ENCODE peak calls at places on chromosomes 12 and 14, in six cellular contexts. One of them, this sample, is unnamed.

GRCh38 chr12:54411398-54412241 is 7.4 kb downstream of the ITGA5 start:
- DNase-seq in astrocyte: peak; percentile 89
- DNase-seq in HFF-Myc: peak; percentile 96
- DNase-seq in iPS-NIHi11: peak; percentile 84
- DNase-seq in body of pancreas: no peak
- DNase-seq in transverse colon: peak; percentile 41
- DNase-seq in this sample: peak; percentile 77

GRCh38 chr12:81811066-81811777 is 52.1 kb upstream of the PPFIA2 start:
- DNase-seq in HFF-Myc: no peak
- DNase-seq in astrocyte: peak; percentile 86
- DNase-seq in body of pancreas: no peak
- DNase-seq in iPS-NIHi11: peak; percentile 20
- DNase-seq in transverse colon: no peak
- DNase-seq in this sample: no peak

GRCh38 chr14:71143391-71144290 is 236.4 kb downstream of the PCNX1 start:
- DNase-seq in astrocyte: peak; percentile 94
- DNase-seq in HFF-Myc: no peak
- DNase-seq in iPS-NIHi11: no peak
- DNase-seq in body of pancreas: no peak
- DNase-seq in transverse colon: no peak
- DNase-seq in this sample: peak; percentile 61

GRCh38 chr14:61573321-61573720 is 122.0 kb upstream of the HIF1A start:
- DNase-seq in transverse colon: no peak
- DNase-seq in body of pancreas: no peak
- DNase-seq in iPS-NIHi11: no peak
- DNase-seq in HFF-Myc: no peak
- DNase-seq in astrocyte: no peak
- DNase-seq in this sample: no peak

GRCh38 chr14:31201111-31201510 is 6.5 kb downstream of the HECTD1 start:
- DNase-seq in HFF-Myc: no peak
- DNase-seq in body of pancreas: no peak
- DNase-seq in astrocyte: no peak
- DNase-seq in transverse colon: no peak
- DNase-seq in iPS-NIHi11: no peak
- DNase-seq in this sample: no peak

GRCh38 chr12:109432431-109432830 is 44.7 kb downstream of the KCTD10 start:
- DNase-seq in body of pancreas: no peak
- DNase-seq in transverse colon: no peak
- DNase-seq in HFF-Myc: no peak
- DNase-seq in iPS-NIHi11: no peak
- DNase-seq in astrocyte: no peak
- DNase-seq in this sample: no peak

GRCh38 chr14:65945333-65945732 is 532.8 kb downstream of the FUT8 start:
- DNase-seq in astrocyte: no peak
- DNase-seq in iPS-NIHi11: no peak
- DNase-seq in transverse colon: no peak
- DNase-seq in body of pancreas: no peak
- DNase-seq in HFF-Myc: no peak
- DNase-seq in this sample: no peak

GRCh38 chr12:110279976-110280783 is 867 bp upstream of the ATP2A2 start:
- DNase-seq in body of pancreas: peak; percentile 51
- DNase-seq in transverse colon: peak; percentile 57
- DNase-seq in HFF-Myc: no peak
- DNase-seq in astrocyte: peak; percentile 38
- DNase-seq in iPS-NIHi11: peak; percentile 61
- DNase-seq in this sample: no peak

GRCh38 chr12:99257672-99258071 is 389.9 kb upstream of the GARIN6 start:
- DNase-seq in transverse colon: no peak
- DNase-seq in body of pancreas: no peak
- DNase-seq in HFF-Myc: no peak
- DNase-seq in iPS-NIHi11: no peak
- DNase-seq in astrocyte: no peak
- DNase-seq in this sample: no peak

GRCh38 chr12:68446896-68447806 is 115.0 kb upstream of the MDM1 start:
- DNase-seq in iPS-NIHi11: peak; percentile 52
- DNase-seq in transverse colon: no peak
- DNase-seq in HFF-Myc: no peak
- DNase-seq in body of pancreas: no peak
- DNase-seq in astrocyte: no peak
- DNase-seq in this sample: no peak

GRCh38 chr14:96631030-96631429 is 128.8 kb downstream of the PAPOLA start:
- DNase-seq in astrocyte: no peak
- DNase-seq in body of pancreas: no peak
- DNase-seq in transverse colon: peak; percentile 5
- DNase-seq in HFF-Myc: no peak
- DNase-seq in iPS-NIHi11: no peak
- DNase-seq in this sample: peak; percentile 32

GRCh38 chr14:22159968-22160367 is 429.1 kb downstream of the DAD1 start:
- DNase-seq in transverse colon: peak; percentile 19
- DNase-seq in iPS-NIHi11: no peak
- DNase-seq in HFF-Myc: no peak
- DNase-seq in body of pancreas: no peak
- DNase-seq in astrocyte: no peak
- DNase-seq in this sample: no peak

GRCh38 chr12:91804533-91804932 is 341.1 kb downstream of the BTG1 start:
- DNase-seq in transverse colon: no peak
- DNase-seq in HFF-Myc: no peak
- DNase-seq in astrocyte: peak; percentile 45
- DNase-seq in iPS-NIHi11: no peak
- DNase-seq in body of pancreas: no peak
- DNase-seq in this sample: no peak

GRCh38 chr12:53530920-53531319 is 23.6 kb upstream of the NPFF start:
- DNase-seq in transverse colon: no peak
- DNase-seq in astrocyte: peak; percentile 40
- DNase-seq in body of pancreas: no peak
- DNase-seq in iPS-NIHi11: no peak
- DNase-seq in HFF-Myc: no peak
- DNase-seq in this sample: no peak

GRCh38 chr12:11542599-11542998 is 106.9 kb upstream of the ETV6 start:
- DNase-seq in transverse colon: no peak
- DNase-seq in HFF-Myc: no peak
- DNase-seq in iPS-NIHi11: peak; percentile 35
- DNase-seq in body of pancreas: no peak
- DNase-seq in astrocyte: no peak
- DNase-seq in this sample: no peak

GRCh38 chr12:15407025-15407424 is 84.7 kb downstream of the PTPRO start:
- DNase-seq in body of pancreas: no peak
- DNase-seq in iPS-NIHi11: no peak
- DNase-seq in transverse colon: no peak
- DNase-seq in astrocyte: no peak
- DNase-seq in HFF-Myc: no peak
- DNase-seq in this sample: no peak

GRCh38 chr12:127903146-127903545 is 363.8 kb upstream of the TMEM132C start:
- DNase-seq in body of pancreas: no peak
- DNase-seq in astrocyte: peak; percentile 74
- DNase-seq in iPS-NIHi11: no peak
- DNase-seq in HFF-Myc: no peak
- DNase-seq in transverse colon: no peak
- DNase-seq in this sample: no peak

GRCh38 chr12:40632171-40632570 is 60.1 kb upstream of the CNTN1 start:
- DNase-seq in transverse colon: no peak
- DNase-seq in astrocyte: no peak
- DNase-seq in iPS-NIHi11: no peak
- DNase-seq in HFF-Myc: no peak
- DNase-seq in body of pancreas: no peak
- DNase-seq in this sample: no peak

GRCh38 chr12:93757792-93758694 is 80.9 kb downstream of the CRADD start:
- DNase-seq in body of pancreas: no peak
- DNase-seq in astrocyte: no peak
- DNase-seq in HFF-Myc: no peak
- DNase-seq in transverse colon: no peak
- DNase-seq in iPS-NIHi11: no peak
- DNase-seq in this sample: no peak

GRCh38 chr14:101004954-101005353 is 101.4 kb upstream of the RTL1 start:
- DNase-seq in transverse colon: no peak
- DNase-seq in astrocyte: peak; percentile 73
- DNase-seq in HFF-Myc: peak; percentile 82
- DNase-seq in iPS-NIHi11: no peak
- DNase-seq in body of pancreas: no peak
- DNase-seq in this sample: no peak

GRCh38 chr14:71319646-71320045 is 412.4 kb downstream of the PCNX1 start:
- DNase-seq in body of pancreas: no peak
- DNase-seq in HFF-Myc: no peak
- DNase-seq in iPS-NIHi11: peak; percentile 18
- DNase-seq in transverse colon: no peak
- DNase-seq in astrocyte: no peak
- DNase-seq in this sample: no peak

This sample was measured in activated CD8-positive, alpha-beta memory T cell treated with anti-CD3 and anti-CD28 coated beads, Interleukin-2, amount 50 U/mL, for 48 hours.